ENCODE peak calls at places on chromosomes 16 and 17, in five cellular contexts. H is skeletal muscle cell, J is 8988T, R is gastrocnemius medialis, K is glomerular endothelial cell. Z is an unnamed sample.

GRCh38 chr16:86579268-86580062 is 1.1 kb downstream of the FOXL1 start:
- DNase-seq in J (no peak), H (no peak), K (no peak), R (no peak), Z (peak)

GRCh38 chr17:77695386-77695785 is 263.1 kb upstream of the TNRC6C start:
- DNase-seq in K (no peak), H (no peak), R (no peak), J (no peak), Z (no peak)

GRCh38 chr17:72255481-72255880 is 134.7 kb downstream of the SOX9 start:
- DNase-seq in H (no peak), K (no peak), R (no peak), J (no peak), Z (no peak)

GRCh38 chr17:14198013-14198412 is 38.6 kb downstream of the CDRT15 start:
- DNase-seq in H (no peak), R (no peak), J (no peak), K (no peak), Z (no peak)

GRCh38 chr16:3012246-3012645 is 477 bp upstream of the CLDN9 start:
- DNase-seq in H (no peak), J (no peak), R (no peak), K (no peak), Z (no peak)

GRCh38 chr17:51103050-51103449 is 17.6 kb downstream of the SPAG9 start:
- DNase-seq in R (no peak), K (no peak), J (no peak), H (no peak), Z (no peak)

GRCh38 chr17:28997811-28998210 is 8.0 kb downstream of the SEZ6 start:
- DNase-seq in R (no peak), J (no peak), K (no peak), H (no peak), Z (no peak)

GRCh38 chr16:1781758-1782407 is 488 bp downstream of the SPSB3 start:
- DNase-seq in R (no peak), J (peak), K (no peak), H (no peak), Z (no peak)

GRCh38 chr17:50689956-50690886 is 17.5 kb downstream of the ANKRD40 start:
- DNase-seq in J (no peak), R (no peak), H (no peak), K (no peak), Z (no peak)

GRCh38 chr17:49525831-49526741 is 31.0 kb downstream of the NGFR start:
- DNase-seq in H (no peak), R (no peak), J (no peak), K (no peak), Z (no peak)

GRCh38 chr17:78883090-78883532 is 19.9 kb downstream of the CEP295NL start:
- DNase-seq in J (peak), H (no peak), R (peak), K (no peak), Z (peak)

GRCh38 chr16:10647264-10647720 is 47.4 kb downstream of the TEKT5 start:
- DNase-seq in J (no peak), K (no peak), H (no peak), R (no peak), Z (no peak)

Z was measured in SJSA1.